ENCODE peak calls at places on chromosomes 16 and 17, in four cellular contexts. One of them, this sample, is unnamed.

GRCh38 chr17:2023692-2024571 is 1.2 kb downstream of the RTN4RL1 start:
- DNase-seq in skeletal muscle cell: no peak
- DNase-seq in GM23248: peak; percentile 58
- DNase-seq in neural progenitor cell: peak; percentile 99
- DNase-seq in this sample: no peak

GRCh38 chr17:17749921-17750320 is 68.7 kb downstream of the RAI1 start:
- DNase-seq in neural progenitor cell: peak; percentile 90
- DNase-seq in skeletal muscle cell: no peak
- DNase-seq in GM23248: peak; percentile 56
- DNase-seq in this sample: no peak

GRCh38 chr16:16033208-16033717 is 83.8 kb downstream of the ABCC1 start:
- DNase-seq in GM23248: no peak
- DNase-seq in neural progenitor cell: no peak
- DNase-seq in skeletal muscle cell: no peak
- DNase-seq in this sample: no peak

GRCh38 chr17:15498107-15498506 is 30.7 kb upstream of the CDRT4 start:
- DNase-seq in GM23248: peak; percentile 36
- DNase-seq in skeletal muscle cell: no peak
- DNase-seq in neural progenitor cell: no peak
- DNase-seq in this sample: no peak

GRCh38 chr17:80872999-80873951 is 118.4 kb upstream of the CHMP6 start:
- DNase-seq in GM23248: peak; percentile 74
- DNase-seq in skeletal muscle cell: no peak
- DNase-seq in neural progenitor cell: peak; percentile 93
- DNase-seq in this sample: no peak

GRCh38 chr17:76120658-76121008 is 17.0 kb upstream of the EXOC7 start:
- DNase-seq in GM23248: no peak
- DNase-seq in neural progenitor cell: no peak
- DNase-seq in skeletal muscle cell: no peak
- DNase-seq in this sample: no peak

GRCh38 chr17:79027274-79027924 is 3.4 kb downstream of the C1QTNF1 start:
- DNase-seq in neural progenitor cell: no peak
- DNase-seq in GM23248: peak; percentile 43
- DNase-seq in skeletal muscle cell: no peak
- DNase-seq in this sample: no peak

GRCh38 chr16:25691519-25692091 is at the start of gene HS3ST4:
- DNase-seq in skeletal muscle cell: no peak
- DNase-seq in neural progenitor cell: peak; percentile 88
- DNase-seq in GM23248: peak; percentile 5
- DNase-seq in this sample: no peak

GRCh38 chr17:58528443-58528842 is 14.0 kb upstream of the MTMR4 start:
- DNase-seq in GM23248: no peak
- DNase-seq in skeletal muscle cell: no peak
- DNase-seq in neural progenitor cell: no peak
- DNase-seq in this sample: no peak

GRCh38 chr17:57145347-57145746 is 60.3 kb downstream of the AKAP1 start:
- DNase-seq in GM23248: no peak
- DNase-seq in skeletal muscle cell: no peak
- DNase-seq in neural progenitor cell: peak; percentile 85
- DNase-seq in this sample: no peak

GRCh38 chr17:2776589-2777241 is 19.5 kb upstream of the RAP1GAP2 start:
- DNase-seq in neural progenitor cell: peak; percentile 85
- DNase-seq in GM23248: peak; percentile 11
- DNase-seq in skeletal muscle cell: no peak
- DNase-seq in this sample: no peak

GRCh38 chr16:74626741-74627416 is 20.0 kb upstream of the GLG1 start:
- DNase-seq in GM23248: peak; percentile 64
- DNase-seq in skeletal muscle cell: no peak
- DNase-seq in neural progenitor cell: no peak
- DNase-seq in this sample: no peak

GRCh38 chr17:64091571-64091970 is 38.4 kb downstream of the ERN1 start:
- DNase-seq in neural progenitor cell: no peak
- DNase-seq in GM23248: no peak
- DNase-seq in skeletal muscle cell: no peak
- DNase-seq in this sample: no peak

GRCh38 chr17:83159204-83160049 is 80.0 kb downstream of the METRNL start:
- DNase-seq in skeletal muscle cell: no peak
- DNase-seq in neural progenitor cell: no peak
- DNase-seq in GM23248: no peak
- DNase-seq in this sample: no peak

GRCh38 chr17:39598047-39598481 is 9.7 kb downstream of the NEUROD2 start:
- DNase-seq in neural progenitor cell: no peak
- DNase-seq in GM23248: no peak
- DNase-seq in skeletal muscle cell: no peak
- DNase-seq in this sample: no peak

GRCh38 chr17:30337393-30337999 is 3.6 kb upstream of the TMIGD1 start:
- DNase-seq in neural progenitor cell: no peak
- DNase-seq in GM23248: no peak
- DNase-seq in skeletal muscle cell: no peak
- DNase-seq in this sample: no peak

GRCh38 chr16:3458278-3458851 is 14.9 kb downstream of the NAA60 start:
- DNase-seq in skeletal muscle cell: no peak
- DNase-seq in neural progenitor cell: peak; percentile 76
- DNase-seq in GM23248: peak; percentile 67
- DNase-seq in this sample: no peak

GRCh38 chr16:47247691-47248090 is 103.9 kb upstream of the NETO2 start:
- DNase-seq in skeletal muscle cell: no peak
- DNase-seq in GM23248: no peak
- DNase-seq in neural progenitor cell: peak; percentile 24
- DNase-seq in this sample: no peak

GRCh38 chr17:9370464-9370863 is 205.2 kb downstream of the STX8 start:
- DNase-seq in skeletal muscle cell: no peak
- DNase-seq in neural progenitor cell: no peak
- DNase-seq in GM23248: peak; percentile 76
- DNase-seq in this sample: no peak

GRCh38 chr17:2264023-2264860 is 39.3 kb downstream of the SMG6 start:
- DNase-seq in skeletal muscle cell: peak; percentile 78
- DNase-seq in GM23248: no peak
- DNase-seq in neural progenitor cell: no peak
- DNase-seq in this sample: no peak

GRCh38 chr17:81898029-81898866 is 3.8 kb upstream of the NPB start:
- DNase-seq in skeletal muscle cell: peak; percentile 63
- DNase-seq in neural progenitor cell: no peak
- DNase-seq in GM23248: peak; percentile 99
- DNase-seq in this sample: no peak

GRCh38 chr16:15933781-15934180 is 15.6 kb upstream of the ABCC1 start:
- DNase-seq in GM23248: no peak
- DNase-seq in skeletal muscle cell: no peak
- DNase-seq in neural progenitor cell: no peak
- DNase-seq in this sample: no peak

GRCh38 chr16:50538411-50539052 is 9.7 kb upstream of the NKD1 start:
- DNase-seq in GM23248: no peak
- DNase-seq in neural progenitor cell: no peak
- DNase-seq in skeletal muscle cell: no peak
- DNase-seq in this sample: no peak

GRCh38 chr16:88941051-88941932 is 35.7 kb downstream of the CBFA2T3 start:
- DNase-seq in GM23248: peak; percentile 11
- DNase-seq in neural progenitor cell: peak; percentile 68
- DNase-seq in skeletal muscle cell: no peak
- DNase-seq in this sample: no peak
- H3K4me3 ChIP-seq in GM23248: no peak overlapping the region
- H3K4me3 ChIP-seq in neural progenitor cell: peak overlapping the region; percentile 57
- H3K4me3 ChIP-seq in skeletal muscle cell: peak overlapping the region; percentile 26
- H3K4me3 ChIP-seq in this sample: no peak overlapping the region

GRCh38 chr16:53517851-53518250 is 14.8 kb upstream of the AKTIP start:
- DNase-seq in skeletal muscle cell: no peak
- DNase-seq in neural progenitor cell: no peak
- DNase-seq in GM23248: no peak
- DNase-seq in this sample: no peak
- H3K4me3 ChIP-seq in skeletal muscle cell: no peak overlapping the region
- H3K4me3 ChIP-seq in neural progenitor cell: no peak overlapping the region
- H3K4me3 ChIP-seq in GM23248: no peak overlapping the region
- H3K4me3 ChIP-seq in this sample: no peak overlapping the region

GRCh38 chr17:7043544-7044268 is at the start of gene SLC16A11:
- DNase-seq in skeletal muscle cell: no peak
- DNase-seq in neural progenitor cell: peak; percentile 58
- DNase-seq in GM23248: peak; percentile 62
- DNase-seq in this sample: no peak
- H3K4me3 ChIP-seq in skeletal muscle cell: peak within 1 kb of the TSS; percentile 40
- H3K4me3 ChIP-seq in neural progenitor cell: peak within 1 kb of the TSS; percentile 43
- H3K4me3 ChIP-seq in GM23248: peak within 1 kb of the TSS; percentile 63
- H3K4me3 ChIP-seq in this sample: no peak within 1 kb of the TSS

GRCh38 chr16:78434401-78434800 is 334.9 kb downstream of the WWOX start:
- DNase-seq in skeletal muscle cell: no peak
- DNase-seq in GM23248: no peak
- DNase-seq in neural progenitor cell: no peak
- DNase-seq in this sample: no peak

GRCh38 chr16:78436023-78436422 is 336.6 kb downstream of the WWOX start:
- DNase-seq in GM23248: no peak
- DNase-seq in neural progenitor cell: no peak
- DNase-seq in skeletal muscle cell: no peak
- DNase-seq in this sample: no peak

GRCh38 chr16:78439646-78440045 is 340.2 kb downstream of the WWOX start:
- DNase-seq in skeletal muscle cell: no peak
- DNase-seq in GM23248: no peak
- DNase-seq in neural progenitor cell: no peak
- DNase-seq in this sample: no peak

GRCh38 chr16:78436846-78437245 is 337.4 kb downstream of the WWOX start:
- DNase-seq in GM23248: no peak
- DNase-seq in skeletal muscle cell: no peak
- DNase-seq in neural progenitor cell: no peak
- DNase-seq in this sample: no peak

DNA sequence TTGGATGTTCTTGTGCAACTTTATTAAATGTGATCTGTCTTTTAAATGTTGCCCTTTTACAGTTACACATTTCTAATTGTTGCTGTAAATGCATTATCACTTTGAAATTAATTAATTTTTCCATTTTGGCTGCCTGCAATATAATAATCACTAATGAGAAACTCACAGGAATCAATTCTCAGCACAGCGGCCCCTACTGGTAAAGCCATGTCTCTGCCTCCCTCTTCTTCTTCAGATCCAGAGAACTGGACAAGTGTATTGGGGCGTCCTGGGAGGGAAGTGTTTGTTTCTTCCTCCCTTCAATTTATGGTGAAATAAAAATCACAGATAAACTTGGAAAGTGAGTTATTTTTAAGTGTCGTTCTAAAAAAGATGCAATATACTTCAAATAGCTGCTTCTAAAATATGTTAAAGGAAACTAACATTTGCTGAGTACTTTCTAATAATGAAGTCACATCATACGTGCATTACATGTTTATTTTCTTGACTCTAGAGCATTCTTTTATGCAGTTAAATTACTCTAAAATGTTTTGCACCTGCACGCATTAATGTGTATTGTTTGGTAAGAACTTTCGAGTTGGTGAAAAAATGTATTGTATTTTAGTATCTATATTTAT is 338.0 kb downstream of the WWOX start:
- DNase-seq in neural progenitor cell: peak; percentile 69
- DNase-seq in skeletal muscle cell: no peak
- DNase-seq in GM23248: peak; percentile 42
- DNase-seq in this sample: no peak
- H3K4me3 ChIP-seq in neural progenitor cell: no peak overlapping the region
- H3K4me3 ChIP-seq in skeletal muscle cell: no peak overlapping the region
- H3K4me3 ChIP-seq in GM23248: no peak overlapping the region
- H3K4me3 ChIP-seq in this sample: no peak overlapping the region

DNA sequence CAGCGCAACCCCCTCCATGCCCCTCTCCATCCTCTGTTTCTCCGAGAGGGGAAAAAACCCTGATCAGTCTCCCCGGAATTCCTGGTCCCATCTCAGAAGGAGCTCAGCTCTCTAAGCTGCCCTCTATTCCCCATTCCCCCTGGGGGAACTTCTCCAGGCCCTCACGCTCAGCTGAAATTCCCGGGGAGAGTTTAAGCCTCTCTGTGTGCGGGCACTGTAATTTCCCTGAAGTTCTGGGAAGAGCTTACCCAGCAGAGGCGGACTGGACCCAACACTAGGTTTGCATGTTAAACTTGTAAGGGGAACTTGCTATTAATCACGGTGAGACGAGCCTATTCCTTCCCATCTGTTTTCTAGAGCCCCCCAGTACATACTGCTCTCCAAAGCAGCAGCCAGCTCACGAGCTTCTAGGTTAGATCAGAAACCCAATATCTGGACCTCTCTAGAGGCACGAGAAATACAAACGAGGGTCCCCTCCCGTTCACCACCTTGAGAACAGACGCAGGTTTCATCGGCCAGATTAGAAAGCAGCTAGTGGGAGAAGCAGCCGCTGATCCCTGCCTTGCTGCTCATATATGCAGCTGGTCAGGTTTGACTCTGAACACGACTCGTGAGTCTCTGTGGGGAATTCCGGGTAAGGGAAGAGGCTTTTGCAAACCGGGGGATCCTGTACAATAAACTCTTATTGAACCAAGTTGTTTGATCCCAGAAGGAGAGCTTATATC is 1.4 kb downstream of the VAT1L start:
- DNase-seq in neural progenitor cell: peak; percentile 51
- DNase-seq in GM23248: peak; percentile 15
- DNase-seq in skeletal muscle cell: no peak
- DNase-seq in this sample: no peak
- H3K4me3 ChIP-seq in neural progenitor cell: peak overlapping the region; percentile 90
- H3K4me3 ChIP-seq in GM23248: peak overlapping the region; percentile 86
- H3K4me3 ChIP-seq in skeletal muscle cell: peak overlapping the region; percentile 73
- H3K4me3 ChIP-seq in this sample: no peak overlapping the region

DNA sequence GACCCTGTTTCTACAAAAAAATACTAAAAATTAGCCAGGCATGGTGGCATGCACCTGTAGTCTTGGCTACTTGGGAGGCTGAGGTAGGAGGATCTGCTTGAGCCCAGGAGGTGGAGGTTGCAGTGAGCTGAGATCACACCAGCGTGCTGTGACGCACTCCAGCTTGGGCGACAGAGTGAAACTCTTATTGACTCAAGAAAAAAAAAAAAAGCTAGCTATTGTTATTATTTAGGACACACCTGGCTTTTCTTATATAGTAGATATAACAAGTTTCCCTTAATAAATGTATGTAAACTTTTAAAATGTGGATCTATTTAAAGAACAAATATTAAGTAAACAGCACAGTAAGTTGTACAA is 1.8 kb downstream of the RABEP2 start:
- DNase-seq in GM23248: no peak
- DNase-seq in skeletal muscle cell: no peak
- DNase-seq in neural progenitor cell: no peak
- DNase-seq in this sample: peak; percentile 67
- H3K4me3 ChIP-seq in GM23248: no peak overlapping the region
- H3K4me3 ChIP-seq in skeletal muscle cell: no peak overlapping the region
- H3K4me3 ChIP-seq in neural progenitor cell: no peak overlapping the region
- H3K4me3 ChIP-seq in this sample: peak overlapping the region; percentile 81

GRCh38 chr16:72434159-72434558 is 262.2 kb upstream of the PMFBP1 start:
- DNase-seq in GM23248: peak; percentile 10
- DNase-seq in skeletal muscle cell: peak; percentile 3
- DNase-seq in neural progenitor cell: no peak
- DNase-seq in this sample: no peak
- H3K4me3 ChIP-seq in GM23248: no peak overlapping the region
- H3K4me3 ChIP-seq in skeletal muscle cell: no peak overlapping the region
- H3K4me3 ChIP-seq in neural progenitor cell: no peak overlapping the region
- H3K4me3 ChIP-seq in this sample: no peak overlapping the region